ENCODE peak calls at places on chromosomes 16 and 17, in nine cellular contexts. A, F, M, Y, U, K, H, O and T are unnamed samples.

GRCh38 chr17:30858556-30859250 is 26.9 kb downstream of the ATAD5 start:
- DNase-seq in A (no peak), F (no peak), M (no peak), Y (no peak), U (no peak), K (no peak), H (no peak), O (no peak), T (no peak)

GRCh38 chr17:9684955-9685621 is 39.8 kb downstream of the USP43 start:
- DNase-seq in A (no peak), F (no peak), M (no peak), Y (no peak), U (no peak), K (peak), H (no peak), O (no peak), T (no peak)

GRCh38 chr16:50534556-50534955 is 13.6 kb upstream of the NKD1 start:
- DNase-seq in A (no peak), F (no peak), M (no peak), Y (no peak), U (no peak), K (no peak), H (no peak), O (no peak), T (no peak)

GRCh38 chr17:82204831-82205719 is 7.6 kb downstream of the CCDC57 start:
- DNase-seq in A (no peak), F (peak), M (no peak), Y (no peak), U (no peak), K (peak), H (no peak), O (peak), T (no peak)

GRCh38 chr16:31260136-31260931 is 559 bp downstream of the ITGAM start:
- DNase-seq in A (no peak), F (no peak), M (no peak), Y (no peak), U (no peak), K (no peak), H (no peak), O (no peak), T (no peak)

GRCh38 chr16:48102083-48103008 is 53.4 kb downstream of the ABCC12 start:
- DNase-seq in A (no peak), F (no peak), M (no peak), Y (no peak), U (no peak), K (no peak), H (no peak), O (no peak), T (no peak)

GRCh38 chr17:77736721-77737120 is 221.8 kb upstream of the TNRC6C start:
- DNase-seq in A (no peak), F (no peak), M (no peak), Y (peak), U (no peak), K (no peak), H (no peak), O (peak), T (no peak)

GRCh38 chr17:28426081-28426519 is 20.1 kb upstream of the SLC46A1 start:
- DNase-seq in A (no peak), F (no peak), M (no peak), Y (no peak), U (no peak), K (peak), H (no peak), O (peak), T (no peak)

GRCh38 chr17:59845595-59846390 is 47.0 kb downstream of the TUBD1 start:
- DNase-seq in A (no peak), F (peak), M (no peak), Y (no peak), U (peak), K (no peak), H (no peak), O (peak), T (no peak)

GRCh38 chr17:71080937-71081336 is 911.6 kb downstream of the KCNJ2 start:
- DNase-seq in A (no peak), F (no peak), M (no peak), Y (no peak), U (no peak), K (no peak), H (no peak), O (no peak), T (no peak)

GRCh38 chr16:2208772-2209171 is 1.9 kb downstream of the BRICD5 start:
- DNase-seq in A (no peak), F (no peak), M (no peak), Y (no peak), U (no peak), K (no peak), H (no peak), O (no peak), T (no peak)

GRCh38 chr16:67666538-67667433 is at the start of the genes C16orf86 and ENKD1:
- DNase-seq in A (no peak), F (peak), M (peak), Y (peak), U (peak), K (peak), H (peak), O (peak), T (peak)

GRCh38 chr17:177155-177554 is 4.3 kb downstream of the DOC2B start:
- DNase-seq in A (no peak), F (no peak), M (no peak), Y (no peak), U (no peak), K (no peak), H (no peak), O (peak), T (no peak)

GRCh38 chr17:45718791-45719190 is 65.3 kb upstream of the CRHR1 start:
- DNase-seq in A (no peak), F (no peak), M (no peak), Y (no peak), U (no peak), K (no peak), H (no peak), O (no peak), T (no peak)